ENCODE peak calls at places on chromosomes 3 and 15, in ten cellular contexts. One of them, this sample, is unnamed.

GRCh38 chr3:32374788-32375595 is 16.7 kb upstream of the CMTM7 start:
- DNase-seq in HCT116: peak; percentile 63
- DNase-seq in adipocyte: peak; percentile 88
- DNase-seq in H9: peak; percentile 73
- DNase-seq in H1: no peak
- DNase-seq in mammary epithelial cell: peak; percentile 66
- DNase-seq in DND-41: peak; percentile 75
- DNase-seq in keratinocyte: no peak
- DNase-seq in neuronal stem cell: peak; percentile 73
- DNase-seq in NT2/D1: peak; percentile 78
- DNase-seq in this sample: peak; percentile 89

GRCh38 chr15:88275804-88276203 is 19.3 kb upstream of the NTRK3 start:
- DNase-seq in H1: no peak
- DNase-seq in keratinocyte: no peak
- DNase-seq in H9: no peak
- DNase-seq in DND-41: no peak
- DNase-seq in NT2/D1: no peak
- DNase-seq in mammary epithelial cell: no peak
- DNase-seq in adipocyte: no peak
- DNase-seq in HCT116: no peak
- DNase-seq in neuronal stem cell: no peak
- DNase-seq in this sample: no peak

GRCh38 chr3:147358144-147358992 is 48.0 kb downstream of the ZIC4 start:
- DNase-seq in NT2/D1: no peak
- DNase-seq in mammary epithelial cell: no peak
- DNase-seq in keratinocyte: no peak
- DNase-seq in DND-41: no peak
- DNase-seq in HCT116: no peak
- DNase-seq in H1: no peak
- DNase-seq in H9: peak; percentile 48
- DNase-seq in adipocyte: no peak
- DNase-seq in neuronal stem cell: no peak
- DNase-seq in this sample: no peak

GRCh38 chr15:48928877-48929538 is 34.7 kb downstream of the SHC4 start:
- DNase-seq in neuronal stem cell: no peak
- DNase-seq in H1: no peak
- DNase-seq in HCT116: no peak
- DNase-seq in NT2/D1: no peak
- DNase-seq in adipocyte: no peak
- DNase-seq in H9: no peak
- DNase-seq in keratinocyte: no peak
- DNase-seq in mammary epithelial cell: peak; percentile 89
- DNase-seq in DND-41: no peak
- DNase-seq in this sample: no peak

GRCh38 chr15:71517751-71518150 is 292.6 kb upstream of the NR2E3 start:
- DNase-seq in H1: no peak
- DNase-seq in adipocyte: no peak
- DNase-seq in H9: no peak
- DNase-seq in neuronal stem cell: no peak
- DNase-seq in NT2/D1: no peak
- DNase-seq in mammary epithelial cell: no peak
- DNase-seq in HCT116: no peak
- DNase-seq in DND-41: no peak
- DNase-seq in keratinocyte: no peak
- DNase-seq in this sample: no peak

GRCh38 chr15:79425591-79426295 is 6.4 kb upstream of the MINAR1 start:
- DNase-seq in HCT116: no peak
- DNase-seq in NT2/D1: no peak
- DNase-seq in keratinocyte: no peak
- DNase-seq in DND-41: no peak
- DNase-seq in H1: no peak
- DNase-seq in H9: no peak
- DNase-seq in neuronal stem cell: no peak
- DNase-seq in adipocyte: no peak
- DNase-seq in mammary epithelial cell: no peak
- DNase-seq in this sample: no peak

GRCh38 chr3:47731066-47731465 is 50.6 kb downstream of the SMARCC1 start:
- DNase-seq in H9: no peak
- DNase-seq in DND-41: no peak
- DNase-seq in HCT116: no peak
- DNase-seq in mammary epithelial cell: no peak
- DNase-seq in NT2/D1: no peak
- DNase-seq in H1: no peak
- DNase-seq in adipocyte: no peak
- DNase-seq in keratinocyte: no peak
- DNase-seq in neuronal stem cell: no peak
- DNase-seq in this sample: no peak

GRCh38 chr3:103052236-103052830 is 617.5 kb downstream of the ZPLD1 start:
- DNase-seq in NT2/D1: no peak
- DNase-seq in neuronal stem cell: no peak
- DNase-seq in H1: no peak
- DNase-seq in DND-41: no peak
- DNase-seq in mammary epithelial cell: no peak
- DNase-seq in HCT116: peak; percentile 21
- DNase-seq in H9: no peak
- DNase-seq in adipocyte: peak; percentile 4
- DNase-seq in keratinocyte: no peak
- DNase-seq in this sample: no peak

DNA sequence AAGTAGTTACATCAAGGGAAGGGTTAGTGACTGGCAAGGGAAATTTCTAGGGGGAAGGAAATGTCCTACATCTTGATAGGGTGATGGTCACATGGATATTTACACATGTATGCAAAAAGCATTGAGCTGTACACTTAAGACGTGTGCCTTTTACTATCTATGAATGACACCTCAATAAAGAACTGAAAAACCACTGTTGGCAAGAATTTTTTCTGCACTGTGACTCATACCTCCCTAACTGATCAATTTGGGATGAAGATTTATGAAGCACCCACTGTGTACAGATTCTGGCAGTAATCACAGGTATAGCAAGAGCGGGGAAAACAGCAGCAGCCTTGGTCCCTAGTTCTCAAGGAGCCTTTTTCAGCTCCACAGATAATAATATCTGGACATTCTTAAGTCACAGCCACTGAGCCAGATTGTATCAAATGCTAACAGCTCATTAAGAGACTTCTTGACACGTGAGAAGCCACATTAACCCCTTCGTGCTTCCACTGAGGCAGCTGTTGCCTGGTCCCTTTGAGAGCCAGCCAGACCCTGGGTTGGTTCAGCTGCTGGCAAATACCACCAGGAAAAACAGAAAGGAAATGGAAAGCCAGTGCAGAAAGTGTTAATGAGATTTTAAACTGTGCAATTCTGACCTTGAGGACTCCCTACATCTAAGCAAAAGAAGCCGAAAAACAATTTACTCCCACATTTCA is 32.0 kb upstream of the GALNT15 start:
- DNase-seq in H1: no peak
- DNase-seq in DND-41: no peak
- DNase-seq in H9: no peak
- DNase-seq in keratinocyte: no peak
- DNase-seq in mammary epithelial cell: no peak
- DNase-seq in neuronal stem cell: no peak
- DNase-seq in HCT116: no peak
- DNase-seq in NT2/D1: no peak
- DNase-seq in adipocyte: no peak
- DNase-seq in this sample: no peak
- H3K9ac ChIP-seq in H1: no peak overlapping the region
- H3K9ac ChIP-seq in DND-41: no peak overlapping the region
- H3K9ac ChIP-seq in H9: no peak overlapping the region
- H3K9ac ChIP-seq in keratinocyte: no peak overlapping the region
- H3K9ac ChIP-seq in mammary epithelial cell: no peak overlapping the region
- H3K9ac ChIP-seq in neuronal stem cell: no peak overlapping the region
- H3K9ac ChIP-seq in HCT116: no peak overlapping the region
- H3K9ac ChIP-seq in NT2/D1: no peak overlapping the region
- H3K9ac ChIP-seq in adipocyte: no peak overlapping the region
- H3K9ac ChIP-seq in this sample: no peak overlapping the region

DNA sequence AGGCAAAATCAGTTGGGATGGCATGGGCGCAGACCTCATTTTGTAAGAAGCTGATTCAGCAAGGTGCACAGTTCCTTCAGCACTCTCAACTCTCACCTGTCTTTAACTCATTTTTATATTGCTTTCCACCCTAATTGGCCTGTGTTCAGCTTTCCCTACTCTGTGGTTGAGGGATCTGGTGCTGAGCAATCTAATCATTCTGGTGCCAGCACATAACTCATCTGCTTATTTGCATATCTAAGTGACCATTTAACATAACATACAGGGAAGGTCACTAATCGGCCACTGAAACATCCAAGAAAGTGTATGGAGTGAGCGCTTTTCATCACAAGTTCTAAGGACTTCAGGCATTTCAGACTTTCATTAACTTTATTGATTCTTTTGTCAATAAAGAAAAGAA is 303.4 kb upstream of the ROPN1 start:
- DNase-seq in H1: no peak
- DNase-seq in mammary epithelial cell: no peak
- DNase-seq in neuronal stem cell: no peak
- DNase-seq in HCT116: no peak
- DNase-seq in adipocyte: no peak
- DNase-seq in DND-41: no peak
- DNase-seq in H9: no peak
- DNase-seq in keratinocyte: no peak
- DNase-seq in NT2/D1: no peak
- DNase-seq in this sample: no peak
- H3K27me3 ChIP-seq in H1: no peaks in the 10 kb centered on the region
- H3K27me3 ChIP-seq in mammary epithelial cell: peaks cover 3% of the 10 kb centered on the region
- H3K27me3 ChIP-seq in neuronal stem cell: no peaks in the 10 kb centered on the region
- H3K27me3 ChIP-seq in HCT116: peaks cover 94% of the 10 kb centered on the region
- H3K27me3 ChIP-seq in adipocyte: no peaks in the 10 kb centered on the region
- H3K27me3 ChIP-seq in DND-41: peaks cover 20% of the 10 kb centered on the region
- H3K27me3 ChIP-seq in H9: no peaks in the 10 kb centered on the region
- H3K27me3 ChIP-seq in keratinocyte: peaks cover 31% of the 10 kb centered on the region
- H3K27me3 ChIP-seq in NT2/D1: no peaks in the 10 kb centered on the region
- H3K27me3 ChIP-seq in this sample: no peaks in the 10 kb centered on the region

DNA sequence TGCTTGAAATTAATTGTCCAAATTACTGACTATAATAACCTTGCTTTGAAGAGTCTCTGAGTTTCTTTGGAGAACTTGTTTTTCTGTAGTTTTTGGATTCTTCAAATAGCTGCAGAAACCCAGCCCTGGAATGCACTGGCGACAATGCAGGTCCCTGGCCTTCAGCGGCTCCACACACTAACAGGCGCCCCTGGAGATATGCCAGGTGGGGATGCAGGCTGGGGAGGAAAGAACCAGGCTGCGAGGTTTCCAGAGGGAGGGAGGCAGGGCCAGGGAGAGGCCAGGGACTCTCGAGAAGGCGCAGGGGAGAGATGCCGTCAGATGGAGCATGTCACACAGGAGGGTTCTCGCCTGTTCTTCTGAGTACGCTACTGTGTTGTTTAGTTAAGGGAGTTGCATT is 283.0 kb downstream of the GABRG3 start:
- DNase-seq in H9: no peak
- DNase-seq in H1: no peak
- DNase-seq in adipocyte: no peak
- DNase-seq in HCT116: no peak
- DNase-seq in neuronal stem cell: no peak
- DNase-seq in NT2/D1: no peak
- DNase-seq in DND-41: no peak
- DNase-seq in keratinocyte: no peak
- DNase-seq in mammary epithelial cell: no peak
- DNase-seq in this sample: no peak
- H3K9me3 ChIP-seq in H9: no peaks in the 10 kb centered on the region
- H3K9me3 ChIP-seq in H1: no peaks in the 10 kb centered on the region
- H3K9me3 ChIP-seq in adipocyte: no peaks in the 10 kb centered on the region
- H3K9me3 ChIP-seq in HCT116: peaks cover 69% of the 10 kb centered on the region
- H3K9me3 ChIP-seq in neuronal stem cell: no peaks in the 10 kb centered on the region
- H3K9me3 ChIP-seq in NT2/D1: no peaks in the 10 kb centered on the region
- H3K9me3 ChIP-seq in DND-41: no peaks in the 10 kb centered on the region
- H3K9me3 ChIP-seq in keratinocyte: peaks cover 4% of the 10 kb centered on the region
- H3K9me3 ChIP-seq in mammary epithelial cell: peaks cover 35% of the 10 kb centered on the region
- H3K9me3 ChIP-seq in this sample: peaks cover 25% of the 10 kb centered on the region

DNA sequence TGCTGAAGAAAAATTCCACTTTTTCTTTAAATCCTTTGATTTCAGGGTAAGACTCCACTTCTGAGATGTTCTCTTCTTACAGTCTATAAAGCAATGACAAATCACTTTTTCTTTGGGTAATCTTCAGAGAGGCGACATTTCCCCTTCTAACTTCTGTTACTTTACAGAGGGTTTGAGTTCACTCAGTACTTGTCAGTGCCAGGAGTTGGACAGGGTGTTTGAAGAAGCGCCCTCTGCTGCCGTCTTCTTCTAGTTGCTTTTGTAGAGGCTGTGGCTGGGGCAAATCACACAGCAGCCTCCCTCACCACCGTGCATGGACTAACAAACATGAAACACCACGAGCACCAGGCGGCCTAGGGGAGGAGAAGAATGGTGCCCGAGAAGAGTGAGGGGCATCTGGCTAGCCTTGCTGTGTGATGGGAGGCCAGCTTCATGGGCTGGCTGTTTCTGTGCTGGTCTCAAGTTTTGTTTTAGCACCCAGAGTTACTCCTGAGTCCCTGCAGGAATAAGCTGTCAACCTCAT is at the start of gene CD80:
- DNase-seq in HCT116: peak; percentile 65
- DNase-seq in NT2/D1: peak; percentile 39
- DNase-seq in adipocyte: peak; percentile 24
- DNase-seq in H1: no peak
- DNase-seq in neuronal stem cell: no peak
- DNase-seq in mammary epithelial cell: peak; percentile 16
- DNase-seq in keratinocyte: no peak
- DNase-seq in H9: peak; percentile 79
- DNase-seq in DND-41: peak; percentile 41
- DNase-seq in this sample: peak; percentile 79
- H3K9ac ChIP-seq in HCT116: no peak within 1 kb of the TSS
- H3K9ac ChIP-seq in NT2/D1: no peak within 1 kb of the TSS
- H3K9ac ChIP-seq in adipocyte: no peak within 1 kb of the TSS
- H3K9ac ChIP-seq in H1: no peak within 1 kb of the TSS
- H3K9ac ChIP-seq in neuronal stem cell: no peak within 1 kb of the TSS
- H3K9ac ChIP-seq in mammary epithelial cell: no peak within 1 kb of the TSS
- H3K9ac ChIP-seq in keratinocyte: no peak within 1 kb of the TSS
- H3K9ac ChIP-seq in H9: no peak within 1 kb of the TSS
- H3K9ac ChIP-seq in DND-41: no peak within 1 kb of the TSS
- H3K9ac ChIP-seq in this sample: no peak within 1 kb of the TSS